ENCODE peak calls at places on chromosomes 3 and 15, in nine cellular contexts. K is NCI-H460; Y is cardiac muscle cell; H is endothelial cell; G is progenitor cell of endocrine pancreas; C is activated CD4-positive, alpha-beta T cell treated with anti-CD3 and anti-CD28 coated beads, Interleukin-2, amount 10 ng/mL, durations not matched to agents 7 days and 5 days; L is T-cell; A is stromal cell of bone marrow; F is Right ventricle myocardium superior. J is an unnamed sample.

GRCh38 chr15:100710744-100711478 is 108.5 kb downstream of the ASB7 start:
- DNase-seq in G (no peak), K (no peak), L (no peak), C (no peak), Y (no peak), A (no peak), F (no peak), H (no peak), J (no peak)

GRCh38 chr3:126679318-126679751 is 24.4 kb upstream of the TXNRD3 start:
- DNase-seq in K (peak), A (peak), L (peak), G (peak), H (peak), Y (peak), C (peak), F (peak), J (peak)

GRCh38 chr3:186534113-186534669 is 10.0 kb downstream of the CRYGS start:
- DNase-seq in H (no peak), F (no peak), A (no peak), G (no peak), C (peak), Y (no peak), L (no peak), K (no peak), J (no peak)

GRCh38 chr3:24199775-24200247 is 254.7 kb downstream of the NR1D2 start:
- DNase-seq in H (no peak), F (no peak), L (no peak), G (no peak), Y (peak), A (no peak), C (no peak), K (no peak), J (no peak)

GRCh38 chr15:70309035-70309434 is 211.3 kb upstream of the TLE3 start:
- DNase-seq in Y (no peak), L (no peak), H (no peak), C (no peak), G (no peak), A (no peak), K (no peak), F (no peak), J (no peak)

GRCh38 chr3:13705051-13705450 is 156.1 kb downstream of the FBLN2 start:
- DNase-seq in H (no peak), K (no peak), C (no peak), G (no peak), L (no peak), Y (no peak), F (no peak), A (no peak), J (no peak)

GRCh38 chr15:75578948-75579908 is at the start of gene PTPN9:
- DNase-seq in L (peak), A (peak), Y (peak), F (peak), H (peak), K (peak), G (peak), C (peak), J (peak)

GRCh38 chr3:194051554-194052175 is 84.3 kb upstream of the HES1 start:
- DNase-seq in F (no peak), H (no peak), C (no peak), K (no peak), L (no peak), A (no peak), Y (no peak), G (no peak), J (no peak)

GRCh38 chr3:161275919-161276318 is 54.8 kb downstream of the NMD3 start:
- DNase-seq in A (no peak), K (no peak), C (no peak), H (no peak), F (no peak), G (no peak), L (no peak), Y (no peak), J (no peak)

GRCh38 chr3:143307613-143308183 is 188.1 kb downstream of the CHST2 start:
- DNase-seq in C (no peak), H (no peak), A (peak), K (no peak), Y (peak), F (no peak), L (no peak), G (no peak), J (peak)